ENCODE peak calls at places on chromosomes 5 and 9, in ten cellular contexts. Z, Q, H, G, P, V, S, T, M and N are unnamed samples.

GRCh38 chr5:112492291-112492690 is 73.2 kb upstream of the EPB41L4A start:
- DNase-seq in H (no peak), P (no peak), Q (peak; percentile 74), S (peak; percentile 50), G (peak; percentile 74), V (peak; percentile 10), Z (peak; percentile 62), T (peak; percentile 63), M (peak; percentile 72), N (peak; percentile 67)

GRCh38 chr5:15704397-15704947 is 204.5 kb downstream of the FBXL7 start:
- DNase-seq in G (no peak), S (no peak), H (no peak), T (no peak), P (no peak), Z (no peak), M (no peak), Q (no peak), V (peak; percentile 51), N (peak; percentile 42)

GRCh38 chr9:99516657-99517049 is 294.6 kb downstream of the SEC61B start:
- DNase-seq in Q (no peak), H (no peak), T (no peak), Z (no peak), G (no peak), V (no peak), P (no peak), M (no peak), S (no peak), N (no peak)

GRCh38 chr9:134891016-134891589 is 10.5 kb downstream of the FCN2 start:
- DNase-seq in G (no peak), M (no peak), T (no peak), Q (no peak), H (no peak), P (no peak), Z (no peak), S (no peak), V (no peak), N (peak; percentile 54)

GRCh38 chr5:130138406-130139060 is 234.3 kb downstream of the CHSY3 start:
- DNase-seq in Q (no peak), G (no peak), P (no peak), Z (peak; percentile 43), V (peak; percentile 2), M (peak; percentile 44), H (no peak), S (no peak), T (peak; percentile 57), N (peak; percentile 54)

GRCh38 chr5:555058-555623 is 30.9 kb upstream of the SLC9A3 start:
- DNase-seq in T (no peak), P (peak; percentile 30), H (no peak), G (no peak), M (no peak), V (no peak), S (no peak), Q (no peak), Z (no peak), N (no peak)

GRCh38 chr9:121883281-121884056 is 209.6 kb downstream of the TTLL11 start:
- DNase-seq in Q (no peak), T (peak; percentile 57), P (no peak), H (no peak), S (no peak), Z (no peak), M (no peak), G (no peak), V (no peak), N (peak; percentile 45)

GRCh38 chr9:37198034-37198718 is 77.8 kb downstream of the ZCCHC7 start:
- DNase-seq in M (no peak), P (no peak), Q (no peak), V (no peak), G (no peak), Z (no peak), S (no peak), H (no peak), T (no peak), N (no peak)

GRCh38 chr9:96222132-96222531 is 79.8 kb downstream of the HSD17B3 start:
- DNase-seq in G (no peak), Q (peak; percentile 26), Z (peak; percentile 25), H (no peak), M (no peak), P (no peak), V (no peak), T (no peak), S (no peak), N (peak; percentile 19)

GRCh38 chr9:134325813-134326753 is at the start of gene RXRA:
- DNase-seq in P (peak; percentile 87), H (no peak), T (peak; percentile 40), S (peak; percentile 76), Z (peak; percentile 94), M (peak; percentile 85), G (peak; percentile 89), Q (peak; percentile 94), V (no peak), N (peak; percentile 72)

GRCh38 chr5:113123563-113123962 is 147.0 kb downstream of the DCP2 start:
- DNase-seq in Z (no peak), M (no peak), Q (peak; percentile 44), P (no peak), V (no peak), S (no peak), G (no peak), T (no peak), H (no peak), N (peak; percentile 23)

GRCh38 chr5:141950207-141951005 is 7.6 kb downstream of the PCDH12 start:
- DNase-seq in S (no peak), V (no peak), T (no peak), Q (no peak), Z (no peak), H (no peak), P (no peak), G (no peak), M (no peak), N (no peak)

GRCh38 chr5:141954193-141954592 is 3.8 kb downstream of the PCDH12 start:
- DNase-seq in M (no peak), G (no peak), Z (no peak), Q (no peak), V (no peak), P (no peak), H (no peak), T (no peak), S (no peak), N (no peak)

GRCh38 chr5:141948812-141949211 is 9.2 kb downstream of the PCDH12 start:
- DNase-seq in T (no peak), S (no peak), Z (no peak), V (no peak), Q (no peak), P (no peak), G (no peak), M (no peak), H (no peak), N (no peak)

GRCh38 chr5:141951341-141951781 is 6.6 kb downstream of the PCDH12 start:
- DNase-seq in Q (peak; percentile 64), V (no peak), G (no peak), M (no peak), H (no peak), T (no peak), Z (peak; percentile 11), S (no peak), P (no peak), N (no peak)

GRCh38 chr5:141952030-141952429 is 6.0 kb downstream of the PCDH12 start:
- DNase-seq in G (no peak), P (no peak), S (no peak), V (no peak), Q (no peak), M (no peak), H (no peak), T (no peak), Z (no peak), N (no peak)
- H3K4me3 ChIP-seq in G (no peak overlapping the region), P (peak overlapping the region; percentile 30), S (no peak overlapping the region), V (no peak overlapping the region), Q (no peak overlapping the region), M (no peak overlapping the region), H (no peak overlapping the region), T (no peak overlapping the region), Z (no peak overlapping the region), N (no peak overlapping the region)

GRCh38 chr5:171438753-171439152 is 19.3 kb downstream of the FGF18 start:
- DNase-seq in Q (no peak), G (no peak), S (no peak), P (no peak), V (no peak), T (no peak), Z (no peak), M (no peak), H (no peak), N (no peak)

GRCh38 chr5:171435908-171436307 is 16.5 kb downstream of the FGF18 start:
- DNase-seq in V (no peak), Q (no peak), P (no peak), H (no peak), M (no peak), G (no peak), S (no peak), T (no peak), Z (no peak), N (no peak)

GRCh38 chr5:171434874-171435273 is 15.4 kb downstream of the FGF18 start:
- DNase-seq in G (no peak), H (no peak), Q (no peak), S (no peak), P (no peak), V (no peak), T (no peak), Z (no peak), M (no peak), N (no peak)

GRCh38 chr5:171436804-171437285 is 17.4 kb downstream of the FGF18 start:
- DNase-seq in M (no peak), S (no peak), T (no peak), G (peak; percentile 59), H (no peak), Z (no peak), P (no peak), Q (no peak), V (no peak), N (no peak)

DNA sequence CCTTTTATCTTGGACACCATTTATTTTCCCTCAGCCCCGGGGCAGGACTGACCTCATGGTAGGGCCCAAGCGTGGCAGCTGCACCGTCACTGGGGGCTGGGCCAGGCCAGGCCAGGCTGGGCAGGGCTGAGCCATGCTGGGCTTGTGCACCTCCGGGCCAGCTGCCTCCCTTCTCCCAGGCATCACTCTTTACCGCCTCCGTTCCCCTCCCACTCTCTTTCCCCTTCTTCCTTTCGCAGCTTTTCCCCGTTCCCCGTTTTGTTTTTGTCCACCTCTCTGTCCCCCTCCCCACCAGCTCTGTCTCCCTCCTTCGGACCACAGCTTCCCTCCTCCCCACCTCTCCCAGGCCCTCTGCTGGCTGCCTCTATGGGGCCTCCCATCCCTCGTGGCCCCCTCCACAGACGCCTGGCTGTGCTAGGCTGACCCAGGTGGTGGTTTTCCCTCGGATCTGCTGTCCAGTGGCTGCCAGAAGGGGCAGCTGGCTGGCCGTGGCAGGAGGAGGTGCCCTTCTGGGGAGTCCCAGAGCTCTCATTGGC is 17.9 kb downstream of the FGF18 start:
- DNase-seq in S (no peak), G (peak; percentile 92), H (no peak), P (no peak), T (no peak), Z (no peak), M (no peak), V (no peak), Q (peak; percentile 29), N (no peak)
- TF ChIP-seq CTCF in S (no peak), G (peak; percentile 42), H (no peak), P (no peak), T (peak; percentile 38), Z (no peak), M (no peak), V (no peak), Q (peak; percentile 30), N (no peak)

GRCh38 chr5:39100301-39100850 is 26.2 kb upstream of the RICTOR start:
- DNase-seq in S (no peak), Q (no peak), M (no peak), G (no peak), V (no peak), H (no peak), T (no peak), P (no peak), Z (no peak), N (no peak)
- H3K4me3 ChIP-seq in S (no peak overlapping the region), Q (no peak overlapping the region), M (no peak overlapping the region), G (no peak overlapping the region), V (no peak overlapping the region), H (no peak overlapping the region), T (no peak overlapping the region), P (no peak overlapping the region), Z (no peak overlapping the region), N (no peak overlapping the region)

GRCh38 chr5:169331292-169331852 is 30.4 kb upstream of the SLIT3 start:
- DNase-seq in P (no peak), Q (peak; percentile 29), V (no peak), Z (peak; percentile 15), T (no peak), H (no peak), G (no peak), M (peak; percentile 9), S (no peak), N (no peak)
- TF ChIP-seq CTCF in P (no peak), Q (peak; percentile 22), V (peak; percentile 31), Z (peak; percentile 1), T (peak; percentile 17), H (no peak), G (no peak), M (no peak), S (no peak), N (no peak)